ENCODE peak calls at places on chromosome 6, in seven cellular contexts. One of them, this sample, is unnamed.

GRCh38 chr6:119482850-119483285 is 133.3 kb upstream of the MAN1A1 start:
- DNase-seq in T1000: no peak
- DNase-seq in NCI-H2227 treated with DMSO at 0.1 percent for 48 hours: no peak
- DNase-seq in T-helper 9 cell: no peak
- DNase-seq in activated gamma-delta T cell treated with Interleukin-2 at 50 U/mL for 16 hours: no peak
- DNase-seq in astrocyte of the spinal cord: no peak
- DNase-seq in amniotic stem cell: no peak
- DNase-seq in this sample: no peak

GRCh38 chr6:11744753-11745152 is 33.9 kb downstream of the ADTRP start:
- DNase-seq in T-helper 9 cell: no peak
- DNase-seq in amniotic stem cell: no peak
- DNase-seq in astrocyte of the spinal cord: peak
- DNase-seq in NCI-H2227 treated with DMSO at 0.1 percent for 48 hours: no peak
- DNase-seq in T1000: no peak
- DNase-seq in activated gamma-delta T cell treated with Interleukin-2 at 50 U/mL for 16 hours: no peak
- DNase-seq in this sample: no peak

GRCh38 chr6:14452567-14453527 is 335.3 kb downstream of the CD83 start:
- DNase-seq in astrocyte of the spinal cord: no peak
- DNase-seq in amniotic stem cell: no peak
- DNase-seq in activated gamma-delta T cell treated with Interleukin-2 at 50 U/mL for 16 hours: peak
- DNase-seq in T1000: no peak
- DNase-seq in T-helper 9 cell: no peak
- DNase-seq in NCI-H2227 treated with DMSO at 0.1 percent for 48 hours: no peak
- DNase-seq in this sample: no peak

GRCh38 chr6:130996635-130997034 is 66.4 kb downstream of the EPB41L2 start:
- DNase-seq in amniotic stem cell: no peak
- DNase-seq in astrocyte of the spinal cord: no peak
- DNase-seq in T-helper 9 cell: no peak
- DNase-seq in NCI-H2227 treated with DMSO at 0.1 percent for 48 hours: no peak
- DNase-seq in T1000: no peak
- DNase-seq in activated gamma-delta T cell treated with Interleukin-2 at 50 U/mL for 16 hours: no peak
- DNase-seq in this sample: no peak

GRCh38 chr6:110053395-110054240 is 75.5 kb downstream of the GPR6 start:
- DNase-seq in T1000: no peak
- DNase-seq in NCI-H2227 treated with DMSO at 0.1 percent for 48 hours: peak
- DNase-seq in astrocyte of the spinal cord: peak
- DNase-seq in amniotic stem cell: peak
- DNase-seq in T-helper 9 cell: no peak
- DNase-seq in activated gamma-delta T cell treated with Interleukin-2 at 50 U/mL for 16 hours: no peak
- DNase-seq in this sample: peak

GRCh38 chr6:166927240-166927941 is 29.0 kb downstream of the RNASET2 start:
- DNase-seq in activated gamma-delta T cell treated with Interleukin-2 at 50 U/mL for 16 hours: no peak
- DNase-seq in astrocyte of the spinal cord: no peak
- DNase-seq in T-helper 9 cell: no peak
- DNase-seq in amniotic stem cell: no peak
- DNase-seq in NCI-H2227 treated with DMSO at 0.1 percent for 48 hours: no peak
- DNase-seq in T1000: no peak
- DNase-seq in this sample: no peak

GRCh38 chr6:131210469-131210868 is 75.2 kb downstream of the AKAP7 start:
- DNase-seq in T1000: no peak
- DNase-seq in astrocyte of the spinal cord: no peak
- DNase-seq in NCI-H2227 treated with DMSO at 0.1 percent for 48 hours: no peak
- DNase-seq in T-helper 9 cell: no peak
- DNase-seq in activated gamma-delta T cell treated with Interleukin-2 at 50 U/mL for 16 hours: no peak
- DNase-seq in amniotic stem cell: no peak
- DNase-seq in this sample: no peak

GRCh38 chr6:134873500-134874388 is 76.2 kb downstream of the ALDH8A1 start:
- DNase-seq in amniotic stem cell: no peak
- DNase-seq in activated gamma-delta T cell treated with Interleukin-2 at 50 U/mL for 16 hours: no peak
- DNase-seq in T1000: no peak
- DNase-seq in T-helper 9 cell: no peak
- DNase-seq in astrocyte of the spinal cord: no peak
- DNase-seq in NCI-H2227 treated with DMSO at 0.1 percent for 48 hours: no peak
- DNase-seq in this sample: no peak

This sample was measured in SJSA1.